ENCODE peak calls at places on chromosome 7, in four cellular contexts. One of them, this sample, is unnamed.

GRCh38 chr7:2288986-2289611 is 25.1 kb downstream of the SNX8 start:
- DNase-seq in astrocyte of the spinal cord: no peak
- DNase-seq in Karpas-422: no peak
- DNase-seq in OCI-LY7: peak
- DNase-seq in this sample: peak

GRCh38 chr7:129831424-129832058 is 121.2 kb downstream of the UBE2H start:
- DNase-seq in astrocyte of the spinal cord: peak
- DNase-seq in Karpas-422: no peak
- DNase-seq in OCI-LY7: no peak
- DNase-seq in this sample: peak

GRCh38 chr7:3177271-3177670 is 123.8 kb upstream of the SDK1 start:
- DNase-seq in astrocyte of the spinal cord: no peak
- DNase-seq in Karpas-422: no peak
- DNase-seq in OCI-LY7: no peak
- DNase-seq in this sample: no peak

GRCh38 chr7:12954374-12954773 is 266.9 kb downstream of the ARL4A start:
- DNase-seq in astrocyte of the spinal cord: no peak
- DNase-seq in Karpas-422: no peak
- DNase-seq in OCI-LY7: no peak
- DNase-seq in this sample: no peak

GRCh38 chr7:17448479-17449423 is 150.3 kb downstream of the AHR start:
- DNase-seq in astrocyte of the spinal cord: peak
- DNase-seq in Karpas-422: no peak
- DNase-seq in OCI-LY7: no peak
- DNase-seq in this sample: no peak

GRCh38 chr7:158299607-158300006 is 288.0 kb downstream of the PTPRN2 start:
- DNase-seq in astrocyte of the spinal cord: no peak
- DNase-seq in Karpas-422: no peak
- DNase-seq in OCI-LY7: no peak
- DNase-seq in this sample: no peak

GRCh38 chr7:142556745-142557144 is 192.5 kb upstream of the PRSS1 start:
- DNase-seq in astrocyte of the spinal cord: peak
- DNase-seq in Karpas-422: no peak
- DNase-seq in OCI-LY7: no peak
- DNase-seq in this sample: peak

GRCh38 chr7:55556031-55556430 is 16.3 kb downstream of the VOPP1 start:
- DNase-seq in astrocyte of the spinal cord: no peak
- DNase-seq in Karpas-422: no peak
- DNase-seq in OCI-LY7: peak
- DNase-seq in this sample: no peak

GRCh38 chr7:107014381-107015023 is 30.0 kb upstream of the PRKAR2B start:
- DNase-seq in astrocyte of the spinal cord: peak
- DNase-seq in Karpas-422: no peak
- DNase-seq in OCI-LY7: no peak
- DNase-seq in this sample: peak

GRCh38 chr7:101486056-101486763 is 123.5 kb downstream of the COL26A1 start:
- DNase-seq in astrocyte of the spinal cord: no peak
- DNase-seq in Karpas-422: no peak
- DNase-seq in OCI-LY7: no peak
- DNase-seq in this sample: no peak

GRCh38 chr7:22364910-22365309 is 8.0 kb upstream of the RAPGEF5 start:
- DNase-seq in astrocyte of the spinal cord: no peak
- DNase-seq in Karpas-422: peak
- DNase-seq in OCI-LY7: no peak
- DNase-seq in this sample: no peak

GRCh38 chr7:39749177-39749576 is 125.8 kb downstream of the RALA start:
- DNase-seq in astrocyte of the spinal cord: peak
- DNase-seq in Karpas-422: no peak
- DNase-seq in OCI-LY7: no peak
- DNase-seq in this sample: no peak

GRCh38 chr7:79781716-79782115 is 328.2 kb upstream of the MAGI2 start:
- DNase-seq in astrocyte of the spinal cord: no peak
- DNase-seq in Karpas-422: no peak
- DNase-seq in OCI-LY7: no peak
- DNase-seq in this sample: no peak

GRCh38 chr7:115906690-115907089 is 123.9 kb downstream of the TFEC start:
- DNase-seq in astrocyte of the spinal cord: no peak
- DNase-seq in Karpas-422: no peak
- DNase-seq in OCI-LY7: no peak
- DNase-seq in this sample: no peak

GRCh38 chr7:40244226-40244625 is 109.4 kb downstream of the SUGCT start:
- DNase-seq in astrocyte of the spinal cord: no peak
- DNase-seq in Karpas-422: no peak
- DNase-seq in OCI-LY7: no peak
- DNase-seq in this sample: no peak

GRCh38 chr7:120452665-120453064 is 179.7 kb downstream of the KCND2 start:
- DNase-seq in astrocyte of the spinal cord: no peak
- DNase-seq in Karpas-422: no peak
- DNase-seq in OCI-LY7: no peak
- DNase-seq in this sample: no peak

GRCh38 chr7:32034052-32034451 is 36.2 kb downstream of the PDE1C start:
- DNase-seq in astrocyte of the spinal cord: no peak
- DNase-seq in Karpas-422: no peak
- DNase-seq in OCI-LY7: no peak
- DNase-seq in this sample: no peak

GRCh38 chr7:129906700-129907099 is 46.1 kb downstream of the UBE2H start:
- DNase-seq in astrocyte of the spinal cord: peak
- DNase-seq in Karpas-422: no peak
- DNase-seq in OCI-LY7: no peak
- DNase-seq in this sample: no peak

GRCh38 chr7:134565643-134566136 is 16.8 kb downstream of the AKR1B15 start:
- DNase-seq in astrocyte of the spinal cord: peak
- DNase-seq in Karpas-422: no peak
- DNase-seq in OCI-LY7: no peak
- DNase-seq in this sample: no peak

GRCh38 chr7:54546081-54546985 is 4.2 kb downstream of the VSTM2A start:
- DNase-seq in astrocyte of the spinal cord: no peak
- DNase-seq in Karpas-422: no peak
- DNase-seq in OCI-LY7: no peak
- DNase-seq in this sample: no peak

GRCh38 chr7:98733036-98733435 is 116.0 kb downstream of the NPTX2 start:
- DNase-seq in astrocyte of the spinal cord: no peak
- DNase-seq in Karpas-422: peak
- DNase-seq in OCI-LY7: peak
- DNase-seq in this sample: no peak

GRCh38 chr7:26060713-26061339 is 91.2 kb upstream of the NFE2L3 start:
- DNase-seq in astrocyte of the spinal cord: no peak
- DNase-seq in Karpas-422: no peak
- DNase-seq in OCI-LY7: no peak
- DNase-seq in this sample: no peak

GRCh38 chr7:84949067-84949466 is 237.8 kb downstream of the SEMA3D start:
- DNase-seq in astrocyte of the spinal cord: peak
- DNase-seq in Karpas-422: no peak
- DNase-seq in OCI-LY7: no peak
- DNase-seq in this sample: no peak

DNA sequence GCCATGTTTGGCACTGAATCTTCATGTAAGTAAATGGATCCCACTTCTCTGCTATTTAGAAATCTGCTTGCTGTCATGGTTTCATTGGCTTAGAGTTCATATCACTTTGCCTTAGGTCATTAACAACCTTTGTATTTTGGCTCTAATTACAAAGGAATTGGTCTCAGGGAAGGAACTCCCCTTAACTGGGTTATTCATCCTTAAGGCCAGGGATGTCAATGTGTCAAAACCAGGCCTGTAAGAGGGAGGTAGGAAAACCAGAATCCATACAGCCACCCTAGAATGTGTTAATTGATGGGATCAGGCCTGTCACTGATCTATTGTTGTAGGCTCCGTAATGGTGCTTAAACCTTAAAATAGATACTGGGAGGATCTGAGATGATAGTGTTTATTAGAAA is 67.3 kb downstream of the ST7 start:
- DNase-seq in astrocyte of the spinal cord: no peak
- DNase-seq in Karpas-422: no peak
- DNase-seq in OCI-LY7: no peak
- DNase-seq in this sample: no peak
- H3K4me3 ChIP-seq in astrocyte of the spinal cord: peak
- H3K4me3 ChIP-seq in Karpas-422: no peak
- H3K4me3 ChIP-seq in OCI-LY7: no peak
- H3K4me3 ChIP-seq in this sample: no peak

GRCh38 chr7:111091623-111092370 is 870 bp downstream of the LRRN3 start:
- DNase-seq in astrocyte of the spinal cord: no peak
- DNase-seq in Karpas-422: no peak
- DNase-seq in OCI-LY7: no peak
- DNase-seq in this sample: no peak
- H3K4me3 ChIP-seq in astrocyte of the spinal cord: peak
- H3K4me3 ChIP-seq in Karpas-422: no peak
- H3K4me3 ChIP-seq in OCI-LY7: no peak
- H3K4me3 ChIP-seq in this sample: peak

DNA sequence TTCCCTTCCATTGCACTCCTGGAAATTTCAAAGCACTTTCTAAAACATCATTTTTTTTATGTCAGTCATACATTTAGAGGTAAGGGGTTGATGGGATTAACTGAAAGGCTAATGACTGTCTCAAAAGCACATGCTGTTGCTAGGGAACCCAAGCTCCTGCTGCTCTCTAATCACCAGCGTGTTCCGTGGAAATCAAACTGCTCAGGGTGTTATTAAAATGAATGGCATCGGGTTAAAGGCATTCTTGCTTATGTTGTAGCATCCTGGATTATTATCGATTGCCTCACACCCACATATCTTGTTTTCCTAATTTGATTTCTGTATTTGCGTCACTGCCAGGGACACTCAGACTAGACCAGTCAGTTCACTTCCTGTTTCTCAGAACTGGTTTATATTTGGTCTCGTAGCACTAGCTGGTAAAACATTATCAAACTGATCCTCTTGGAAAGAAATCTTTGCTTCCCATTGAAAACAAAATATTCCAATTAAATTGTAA is 216.5 kb upstream of the MKLN1 start:
- DNase-seq in astrocyte of the spinal cord: peak
- DNase-seq in Karpas-422: peak
- DNase-seq in OCI-LY7: peak
- DNase-seq in this sample: no peak
- H3K4me3 ChIP-seq in astrocyte of the spinal cord: no peak
- H3K4me3 ChIP-seq in Karpas-422: peak
- H3K4me3 ChIP-seq in OCI-LY7: peak
- H3K4me3 ChIP-seq in this sample: peak

DNA sequence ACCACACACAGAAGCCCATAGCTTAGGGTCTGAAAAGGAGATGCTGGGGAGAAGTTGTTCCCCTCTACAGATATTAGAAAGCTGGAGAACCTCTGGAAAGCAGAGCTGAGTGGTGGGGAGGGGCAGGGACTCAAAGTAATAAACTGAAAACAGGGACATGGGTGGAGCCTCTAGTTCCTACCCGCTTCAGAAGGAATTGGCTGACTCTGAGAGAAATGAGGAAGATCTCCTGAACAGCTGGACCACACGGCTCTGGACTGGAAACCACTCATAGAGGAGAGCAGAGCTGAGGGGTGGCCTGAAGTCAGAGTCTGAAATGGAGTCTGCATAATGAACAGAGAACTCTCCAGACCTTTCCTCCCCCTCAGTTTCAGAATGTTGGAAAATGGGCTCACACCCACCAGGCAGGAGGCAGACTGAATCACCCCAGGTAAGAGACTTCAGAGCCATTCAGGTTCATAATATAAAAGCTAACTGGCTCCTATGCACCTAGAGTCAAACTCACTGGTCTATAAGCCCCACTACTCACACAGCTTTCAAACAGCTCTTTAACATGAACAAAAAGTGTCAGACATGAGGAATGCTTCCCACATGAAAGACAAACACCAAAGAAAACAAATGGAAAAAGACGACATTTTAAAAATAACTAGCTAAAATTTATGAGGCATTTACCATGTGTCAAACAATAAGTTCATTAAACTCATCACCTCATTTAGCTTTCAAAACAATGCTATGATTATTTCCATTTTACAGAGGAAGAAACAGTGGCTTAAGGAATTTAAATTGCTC is 68.1 kb downstream of the RNF216 start:
- DNase-seq in astrocyte of the spinal cord: no peak
- DNase-seq in Karpas-422: peak
- DNase-seq in OCI-LY7: no peak
- DNase-seq in this sample: no peak
- H3K4me3 ChIP-seq in astrocyte of the spinal cord: no peak
- H3K4me3 ChIP-seq in Karpas-422: no peak
- H3K4me3 ChIP-seq in OCI-LY7: no peak
- H3K4me3 ChIP-seq in this sample: no peak

This sample was measured in heart left ventricle.